ENCODE peak calls at places on chromosome 3, in seven cellular contexts. One of them, this sample, is unnamed.

GRCh38 chr3:11150256-11150655 is 4.0 kb upstream of the HRH1 start:
- DNase-seq in transverse colon: no peak
- DNase-seq in aorta: peak; percentile 82
- DNase-seq in HAP-1: no peak
- DNase-seq in A673: no peak
- DNase-seq in Karpas-422: no peak
- DNase-seq in mesendoderm: no peak
- DNase-seq in this sample: no peak

GRCh38 chr3:42527368-42527917 is 25.0 kb downstream of the VIPR1 start:
- DNase-seq in transverse colon: no peak
- DNase-seq in aorta: no peak
- DNase-seq in HAP-1: no peak
- DNase-seq in A673: no peak
- DNase-seq in Karpas-422: no peak
- DNase-seq in mesendoderm: no peak
- DNase-seq in this sample: no peak

GRCh38 chr3:143648708-143649107 is 199.6 kb downstream of the SLC9A9 start:
- DNase-seq in transverse colon: no peak
- DNase-seq in aorta: no peak
- DNase-seq in HAP-1: peak; percentile 9
- DNase-seq in A673: peak; percentile 56
- DNase-seq in Karpas-422: peak; percentile 65
- DNase-seq in mesendoderm: peak; percentile 56
- DNase-seq in this sample: no peak

GRCh38 chr3:113534365-113534764 is 2.0 kb downstream of the SIDT1 start:
- DNase-seq in transverse colon: no peak
- DNase-seq in aorta: no peak
- DNase-seq in HAP-1: no peak
- DNase-seq in A673: no peak
- DNase-seq in Karpas-422: no peak
- DNase-seq in mesendoderm: no peak
- DNase-seq in this sample: no peak

GRCh38 chr3:115788921-115789470 is 165.7 kb downstream of the GAP43 start:
- DNase-seq in transverse colon: no peak
- DNase-seq in aorta: no peak
- DNase-seq in HAP-1: no peak
- DNase-seq in A673: no peak
- DNase-seq in Karpas-422: no peak
- DNase-seq in mesendoderm: no peak
- DNase-seq in this sample: no peak

GRCh38 chr3:105504440-105504951 is 137.8 kb downstream of the ALCAM start:
- DNase-seq in transverse colon: no peak
- DNase-seq in aorta: peak; percentile 53
- DNase-seq in HAP-1: no peak
- DNase-seq in A673: no peak
- DNase-seq in Karpas-422: no peak
- DNase-seq in mesendoderm: no peak
- DNase-seq in this sample: no peak

GRCh38 chr3:141275973-141276372 is 44.3 kb downstream of the PXYLP1 start:
- DNase-seq in transverse colon: no peak
- DNase-seq in aorta: no peak
- DNase-seq in HAP-1: no peak
- DNase-seq in A673: no peak
- DNase-seq in Karpas-422: no peak
- DNase-seq in mesendoderm: no peak
- DNase-seq in this sample: no peak

GRCh38 chr3:71244153-71245051 is 339.1 kb downstream of the FOXP1 start:
- DNase-seq in transverse colon: peak; percentile 39
- DNase-seq in aorta: peak; percentile 77
- DNase-seq in HAP-1: peak; percentile 20
- DNase-seq in A673: no peak
- DNase-seq in Karpas-422: no peak
- DNase-seq in mesendoderm: peak; percentile 46
- DNase-seq in this sample: no peak

GRCh38 chr3:82353281-82354171 is 592.1 kb upstream of the GBE1 start:
- DNase-seq in transverse colon: no peak
- DNase-seq in aorta: no peak
- DNase-seq in HAP-1: no peak
- DNase-seq in A673: no peak
- DNase-seq in Karpas-422: no peak
- DNase-seq in mesendoderm: no peak
- DNase-seq in this sample: no peak

GRCh38 chr3:60760145-60760544 is 491.1 kb downstream of the FHIT start:
- DNase-seq in transverse colon: no peak
- DNase-seq in aorta: no peak
- DNase-seq in HAP-1: no peak
- DNase-seq in A673: no peak
- DNase-seq in Karpas-422: no peak
- DNase-seq in mesendoderm: no peak
- DNase-seq in this sample: no peak

GRCh38 chr3:186261638-186262037 is 100.4 kb downstream of the DGKG start:
- DNase-seq in transverse colon: no peak
- DNase-seq in aorta: no peak
- DNase-seq in HAP-1: no peak
- DNase-seq in A673: no peak
- DNase-seq in Karpas-422: peak; percentile 88
- DNase-seq in mesendoderm: peak; percentile 66
- DNase-seq in this sample: no peak

GRCh38 chr3:172063456-172064432 is 24.4 kb downstream of the FNDC3B start:
- DNase-seq in transverse colon: no peak
- DNase-seq in aorta: no peak
- DNase-seq in HAP-1: no peak
- DNase-seq in A673: no peak
- DNase-seq in Karpas-422: no peak
- DNase-seq in mesendoderm: no peak
- DNase-seq in this sample: no peak

GRCh38 chr3:195195321-195196209 is 75.4 kb downstream of the XXYLT1 start:
- DNase-seq in transverse colon: no peak
- DNase-seq in aorta: no peak
- DNase-seq in HAP-1: peak; percentile 90
- DNase-seq in A673: peak; percentile 84
- DNase-seq in Karpas-422: no peak
- DNase-seq in mesendoderm: peak; percentile 48
- DNase-seq in this sample: no peak

GRCh38 chr3:53196575-53197407 is 35.8 kb downstream of the PRKCD start:
- DNase-seq in transverse colon: peak; percentile 69
- DNase-seq in aorta: peak; percentile 75
- DNase-seq in HAP-1: no peak
- DNase-seq in A673: peak; percentile 56
- DNase-seq in Karpas-422: peak; percentile 96
- DNase-seq in mesendoderm: peak; percentile 96
- DNase-seq in this sample: no peak

GRCh38 chr3:195101927-195102608 is 168.9 kb downstream of the XXYLT1 start:
- DNase-seq in transverse colon: no peak
- DNase-seq in aorta: peak; percentile 30
- DNase-seq in HAP-1: no peak
- DNase-seq in A673: no peak
- DNase-seq in Karpas-422: no peak
- DNase-seq in mesendoderm: no peak
- DNase-seq in this sample: no peak

GRCh38 chr3:83248454-83248853 is 1487.0 kb upstream of the GBE1 start:
- DNase-seq in transverse colon: no peak
- DNase-seq in aorta: no peak
- DNase-seq in HAP-1: no peak
- DNase-seq in A673: no peak
- DNase-seq in Karpas-422: no peak
- DNase-seq in mesendoderm: no peak
- DNase-seq in this sample: no peak

GRCh38 chr3:132445812-132446211 is 28.5 kb downstream of the DNAJC13 start:
- DNase-seq in transverse colon: no peak
- DNase-seq in aorta: no peak
- DNase-seq in HAP-1: peak; percentile 50
- DNase-seq in A673: peak; percentile 14
- DNase-seq in Karpas-422: no peak
- DNase-seq in mesendoderm: peak; percentile 76
- DNase-seq in this sample: no peak

GRCh38 chr3:58659051-58659675 is 7.4 kb downstream of the FAM3D start:
- DNase-seq in transverse colon: peak; percentile 54
- DNase-seq in aorta: no peak
- DNase-seq in HAP-1: peak; percentile 21
- DNase-seq in A673: peak; percentile 30
- DNase-seq in Karpas-422: no peak
- DNase-seq in mesendoderm: peak; percentile 79
- DNase-seq in this sample: no peak

GRCh38 chr3:172152869-172153268 is 113.5 kb downstream of the FNDC3B start:
- DNase-seq in transverse colon: no peak
- DNase-seq in aorta: peak; percentile 85
- DNase-seq in HAP-1: no peak
- DNase-seq in A673: no peak
- DNase-seq in Karpas-422: no peak
- DNase-seq in mesendoderm: no peak
- DNase-seq in this sample: no peak

GRCh38 chr3:171429635-171430034 is 30.6 kb downstream of the TNIK start:
- DNase-seq in transverse colon: no peak
- DNase-seq in aorta: no peak
- DNase-seq in HAP-1: no peak
- DNase-seq in A673: no peak
- DNase-seq in Karpas-422: no peak
- DNase-seq in mesendoderm: peak; percentile 90
- DNase-seq in this sample: no peak

GRCh38 chr3:171712168-171712938 is 97.9 kb downstream of the PLD1 start:
- DNase-seq in transverse colon: no peak
- DNase-seq in aorta: no peak
- DNase-seq in HAP-1: no peak
- DNase-seq in A673: peak; percentile 20
- DNase-seq in Karpas-422: no peak
- DNase-seq in mesendoderm: peak; percentile 7
- DNase-seq in this sample: no peak

GRCh38 chr3:172201136-172201989 is 162.0 kb downstream of the FNDC3B start:
- DNase-seq in transverse colon: peak; percentile 74
- DNase-seq in aorta: peak; percentile 90
- DNase-seq in HAP-1: no peak
- DNase-seq in A673: peak; percentile 83
- DNase-seq in Karpas-422: no peak
- DNase-seq in mesendoderm: no peak
- DNase-seq in this sample: peak; percentile 92

GRCh38 chr3:37942646-37943045 is 47.9 kb upstream of the VILL start:
- DNase-seq in transverse colon: no peak
- DNase-seq in aorta: no peak
- DNase-seq in HAP-1: no peak
- DNase-seq in A673: no peak
- DNase-seq in Karpas-422: no peak
- DNase-seq in mesendoderm: no peak
- DNase-seq in this sample: no peak
- H3K4me1 ChIP-seq in transverse colon: peaks cover 39% of the 10 kb centered on the region
- H3K4me1 ChIP-seq in aorta: peaks cover 6% of the 10 kb centered on the region
- H3K4me1 ChIP-seq in HAP-1: peaks cover 4% of the 10 kb centered on the region
- H3K4me1 ChIP-seq in A673: peaks cover 49% of the 10 kb centered on the region
- H3K4me1 ChIP-seq in Karpas-422: no peaks in the 10 kb centered on the region
- H3K4me1 ChIP-seq in mesendoderm: peaks cover 8% of the 10 kb centered on the region
- H3K4me1 ChIP-seq in this sample: peaks cover 95% of the 10 kb centered on the region

DNA sequence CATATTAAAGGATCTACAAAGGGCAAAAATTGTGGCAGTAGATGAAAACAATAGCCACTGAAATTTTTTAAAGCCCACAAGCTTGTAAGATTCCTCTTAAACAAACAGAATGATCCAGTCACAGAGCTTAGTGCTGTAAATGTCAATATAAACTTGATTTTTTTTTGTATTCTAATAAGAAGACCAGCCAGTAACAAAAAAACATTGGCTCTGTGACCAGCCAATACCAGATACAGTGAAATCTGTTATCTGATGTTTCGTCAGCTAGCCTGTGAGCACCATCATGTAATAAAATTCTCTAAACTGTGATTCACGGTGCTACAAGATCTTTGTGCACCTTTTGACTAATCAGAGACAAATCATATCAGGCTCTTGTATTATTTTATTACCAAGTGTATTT is 72.2 kb downstream of the FILIP1L start:
- DNase-seq in transverse colon: no peak
- DNase-seq in aorta: no peak
- DNase-seq in HAP-1: peak; percentile 32
- DNase-seq in A673: no peak
- DNase-seq in Karpas-422: no peak
- DNase-seq in mesendoderm: no peak
- DNase-seq in this sample: no peak
- H3K27me3 ChIP-seq in transverse colon: no peaks in the 10 kb centered on the region
- H3K27me3 ChIP-seq in aorta: no peaks in the 10 kb centered on the region
- H3K27me3 ChIP-seq in HAP-1: no peaks in the 10 kb centered on the region
- H3K27me3 ChIP-seq in A673: no peaks in the 10 kb centered on the region
- H3K27me3 ChIP-seq in Karpas-422: no peaks in the 10 kb centered on the region
- H3K27me3 ChIP-seq in mesendoderm: no peaks in the 10 kb centered on the region
- H3K27me3 ChIP-seq in this sample: no peaks in the 10 kb centered on the region

DNA sequence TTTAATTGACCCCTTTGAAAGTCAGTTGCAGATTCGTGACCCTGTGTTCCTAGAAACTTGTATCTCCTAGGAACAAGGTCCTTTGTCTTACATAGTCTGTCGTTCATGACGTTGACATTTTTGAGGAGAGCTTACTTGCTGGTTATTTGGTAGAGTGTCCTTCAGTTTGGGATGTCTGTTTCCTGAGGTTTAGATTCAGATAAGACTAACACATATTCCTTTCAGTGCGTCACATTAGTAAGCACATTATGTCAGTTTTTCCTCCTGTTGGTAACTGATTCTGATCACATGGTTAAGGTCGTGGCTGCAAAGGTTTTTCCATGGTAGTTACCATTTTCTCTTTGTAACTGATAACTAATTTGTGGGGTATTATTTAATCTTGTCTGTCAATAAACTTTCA is 80.8 kb downstream of the PCCB start:
- DNase-seq in transverse colon: no peak
- DNase-seq in aorta: no peak
- DNase-seq in HAP-1: no peak
- DNase-seq in A673: no peak
- DNase-seq in Karpas-422: no peak
- DNase-seq in mesendoderm: no peak
- DNase-seq in this sample: no peak
- H3K4me1 ChIP-seq in transverse colon: no peaks in the 10 kb centered on the region
- H3K4me1 ChIP-seq in aorta: no peaks in the 10 kb centered on the region
- H3K4me1 ChIP-seq in HAP-1: no peaks in the 10 kb centered on the region
- H3K4me1 ChIP-seq in A673: no peaks in the 10 kb centered on the region
- H3K4me1 ChIP-seq in Karpas-422: peaks cover 3% of the 10 kb centered on the region
- H3K4me1 ChIP-seq in mesendoderm: no peaks in the 10 kb centered on the region
- H3K4me1 ChIP-seq in this sample: no peaks in the 10 kb centered on the region

DNA sequence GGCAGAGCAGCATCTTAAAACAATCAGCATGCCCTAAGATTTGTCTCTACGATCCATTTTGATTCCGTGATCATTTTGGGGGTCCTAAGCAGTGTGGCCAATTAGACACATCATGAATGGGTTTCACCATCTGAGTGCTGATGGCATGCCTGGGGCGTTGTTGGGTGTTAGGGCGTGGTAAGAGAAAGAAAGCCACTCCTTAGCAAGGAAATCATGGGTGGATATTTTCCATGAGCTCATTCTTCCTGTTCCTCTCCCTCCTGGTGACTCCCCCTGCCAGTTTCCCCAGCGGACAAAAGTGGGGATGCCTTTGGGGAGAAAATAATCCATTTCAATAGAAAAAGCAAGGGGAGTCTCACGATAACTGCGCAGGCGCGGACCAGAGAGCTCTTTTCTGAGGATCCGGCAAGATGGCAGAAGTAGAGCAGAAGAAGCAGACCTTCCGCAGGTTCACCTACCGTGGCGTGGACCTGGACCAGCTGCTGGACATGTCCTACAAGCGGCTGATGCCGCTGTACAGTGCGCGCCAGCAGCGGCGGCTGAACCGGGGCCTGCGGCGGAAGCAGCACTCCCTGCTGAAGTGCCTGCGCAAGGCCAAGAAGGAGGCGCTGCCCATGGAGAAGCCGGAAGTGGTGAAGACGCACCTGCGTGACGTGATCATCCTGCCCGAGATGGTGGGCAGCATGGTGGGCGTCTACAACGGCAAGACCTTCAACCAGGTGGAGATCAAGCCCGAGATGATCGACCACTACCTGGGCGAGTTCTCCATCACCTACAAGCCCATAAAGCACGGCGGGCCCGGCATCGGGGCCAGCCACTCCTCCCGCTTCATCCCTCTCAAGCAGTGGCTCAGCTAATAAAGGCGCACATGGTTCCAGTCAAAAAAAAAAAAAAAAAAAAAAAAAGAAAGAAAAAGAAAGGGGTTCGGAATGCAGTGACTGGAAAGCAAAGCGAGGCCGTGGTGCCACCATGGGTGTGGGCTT is 301.8 kb downstream of the LRTM1 start:
- DNase-seq in transverse colon: no peak
- DNase-seq in aorta: no peak
- DNase-seq in HAP-1: no peak
- DNase-seq in A673: no peak
- DNase-seq in Karpas-422: no peak
- DNase-seq in mesendoderm: no peak
- DNase-seq in this sample: no peak
- H3K27me3 ChIP-seq in transverse colon: no peaks in the 10 kb centered on the region
- H3K27me3 ChIP-seq in aorta: no peaks in the 10 kb centered on the region
- H3K27me3 ChIP-seq in HAP-1: no peaks in the 10 kb centered on the region
- H3K27me3 ChIP-seq in A673: no peaks in the 10 kb centered on the region
- H3K27me3 ChIP-seq in Karpas-422: no peaks in the 10 kb centered on the region
- H3K27me3 ChIP-seq in mesendoderm: no peaks in the 10 kb centered on the region
- H3K27me3 ChIP-seq in this sample: no peaks in the 10 kb centered on the region

This sample was measured in heart right ventricle.